ENCODE peak calls at places on chromosome 3, in seven cellular contexts. X is fibroblast of the aortic adventitia; D is activated T-cell treated with anti-CD3 and anti-CD28 coated beads for 1 hour; V is stimulated activated CD4-positive, alpha-beta T cell treated with anti-CD3 and anti-CD28 coated beads, Interleukin-15, amount 100 ng/mL, for 1 hour; S is adrenal gland; P is NCI-H1436; K is GM03348. N is an unnamed sample.

GRCh38 chr3:177523072-177523675 is 325.9 kb upstream of the TBL1XR1 start:
- DNase-seq in V (no peak), D (no peak), K (no peak), S (no peak), P (no peak), X (no peak), N (no peak)

GRCh38 chr3:58973796-58974195 is 76.0 kb downstream of the CFAP20DC start:
- DNase-seq in V (no peak), S (no peak), K (no peak), D (no peak), X (no peak), P (no peak), N (no peak)

GRCh38 chr3:128577711-128578110 is 72.9 kb downstream of the RPN1 start:
- DNase-seq in V (no peak), K (no peak), X (no peak), D (no peak), P (no peak), S (no peak), N (no peak)

GRCh38 chr3:172522871-172523818 is at the start of gene TNFSF10:
- DNase-seq in S (peak; percentile 79), K (no peak), V (peak; percentile 22), X (peak; percentile 27), P (peak; percentile 33), D (peak; percentile 25), N (peak; percentile 39)

GRCh38 chr3:136994772-136995516 is 37.2 kb downstream of the IL20RB start:
- DNase-seq in K (peak; percentile 90), X (peak; percentile 99), V (no peak), P (peak; percentile 4), D (no peak), S (peak; percentile 82), N (peak; percentile 92)

GRCh38 chr3:134627831-134628230 is 23.0 kb downstream of the KY start:
- DNase-seq in S (peak; percentile 14), K (peak; percentile 33), D (no peak), P (no peak), V (no peak), X (peak; percentile 33), N (peak; percentile 44)

GRCh38 chr3:46934067-46934466 is 42.5 kb downstream of the CCDC12 start:
- DNase-seq in D (no peak), P (no peak), V (no peak), S (no peak), X (no peak), K (no peak), N (no peak)

GRCh38 chr3:101803152-101803782 is 24.3 kb downstream of the NXPE3 start:
- DNase-seq in K (peak; percentile 78), D (peak; percentile 35), S (peak; percentile 52), X (peak; percentile 84), P (peak; percentile 83), V (no peak), N (peak; percentile 66)

GRCh38 chr3:124771083-124771445 is 40.8 kb downstream of the UMPS start:
- DNase-seq in D (no peak), X (no peak), V (no peak), P (no peak), K (no peak), S (no peak), N (no peak)

GRCh38 chr3:155497930-155498647 is 204.6 kb upstream of the STRIT1 start:
- DNase-seq in K (peak; percentile 69), S (no peak), P (no peak), D (no peak), X (peak; percentile 89), V (no peak), N (peak; percentile 78)

N was measured in AG20443.